ENCODE peak calls at places on chromosomes 6 and 20, in nine cellular contexts. N is A549, O is heart left ventricle, T is body of pancreas, G is HCT116, P is prostate gland, B is H54, K is ovary, H is endothelial cell of umbilical vein. W is an unnamed sample.
A peak's percentile ranks its signal among the peaks of the same experiment; 100 is the strongest.

GRCh38 chr6:6001443-6001842 is 5.3 kb downstream of the NRN1 start:
- DNase-seq in N (no peak), B (no peak), O (no peak), K (no peak), H (no peak), T (no peak), G (no peak), P (no peak), W (no peak)

GRCh38 chr6:146700078-146700686 is 101.4 kb downstream of the ADGB start:
- DNase-seq in B (no peak), G (peak; percentile 64), K (no peak), H (peak; percentile 78), N (peak; percentile 69), O (no peak), T (peak; percentile 79), P (peak; percentile 82), W (peak; percentile 90)

GRCh38 chr20:51195419-51195901 is 172.6 kb upstream of the KCNG1 start:
- DNase-seq in G (no peak), T (no peak), N (no peak), K (no peak), B (no peak), H (no peak), O (no peak), P (no peak), W (peak; percentile 18)

GRCh38 chr6:108559097-108559883 is 1.4 kb upstream of the FOXO3 start:
- DNase-seq in G (no peak), T (peak; percentile 89), K (peak; percentile 91), P (peak; percentile 91), H (peak; percentile 83), B (peak; percentile 46), O (peak; percentile 97), N (peak; percentile 72), W (peak; percentile 98)

GRCh38 chr20:59850018-59850641 is 83.3 kb downstream of the SYCP2 start:
- DNase-seq in N (peak; percentile 49), B (no peak), T (no peak), G (peak; percentile 28), O (no peak), K (no peak), P (no peak), H (peak; percentile 22), W (no peak)

GRCh38 chr6:158323561-158323958 is 11.3 kb downstream of the TULP4 start:
- DNase-seq in T (no peak), K (no peak), P (no peak), G (no peak), H (no peak), B (no peak), O (no peak), N (no peak), W (no peak)

GRCh38 chr6:156826290-156826955 is 49.2 kb downstream of the ARID1B start:
- DNase-seq in H (no peak), O (no peak), N (no peak), B (no peak), P (no peak), G (no peak), K (no peak), T (no peak), W (no peak)

GRCh38 chr20:45041464-45042337 is 59.2 kb downstream of the KCNS1 start:
- DNase-seq in P (no peak), O (no peak), G (peak; percentile 66), T (no peak), N (peak; percentile 16), K (no peak), B (no peak), H (peak; percentile 91), W (no peak)

GRCh38 chr6:142369266-142369665 is 67.5 kb downstream of the ADGRG6 start:
- DNase-seq in K (no peak), T (no peak), O (no peak), P (no peak), N (no peak), B (no peak), H (no peak), G (no peak), W (no peak)

GRCh38 chr6:13406781-13407180 is 78.4 kb upstream of the TBC1D7 start:
- DNase-seq in H (no peak), P (no peak), N (peak; percentile 52), T (no peak), B (no peak), O (no peak), K (no peak), G (peak; percentile 16), W (no peak)

GRCh38 chr6:168837231-168837903 is 396.4 kb downstream of the SMOC2 start:
- DNase-seq in H (no peak), P (no peak), N (no peak), K (no peak), T (no peak), G (no peak), O (no peak), B (no peak), W (no peak)

GRCh38 chr20:2751868-2752630 is 48.4 kb downstream of the CPXM1 start:
- DNase-seq in B (peak; percentile 76), H (no peak), N (peak; percentile 42), G (no peak), K (peak; percentile 78), O (no peak), P (peak; percentile 52), T (peak; percentile 43), W (no peak)
- TF ChIP-seq POLR2A in B (no peak), H (no peak), N (no peak), G (no peak), K (no peak), O (no peak), P (no peak), T (no peak), W (no peak)

DNA sequence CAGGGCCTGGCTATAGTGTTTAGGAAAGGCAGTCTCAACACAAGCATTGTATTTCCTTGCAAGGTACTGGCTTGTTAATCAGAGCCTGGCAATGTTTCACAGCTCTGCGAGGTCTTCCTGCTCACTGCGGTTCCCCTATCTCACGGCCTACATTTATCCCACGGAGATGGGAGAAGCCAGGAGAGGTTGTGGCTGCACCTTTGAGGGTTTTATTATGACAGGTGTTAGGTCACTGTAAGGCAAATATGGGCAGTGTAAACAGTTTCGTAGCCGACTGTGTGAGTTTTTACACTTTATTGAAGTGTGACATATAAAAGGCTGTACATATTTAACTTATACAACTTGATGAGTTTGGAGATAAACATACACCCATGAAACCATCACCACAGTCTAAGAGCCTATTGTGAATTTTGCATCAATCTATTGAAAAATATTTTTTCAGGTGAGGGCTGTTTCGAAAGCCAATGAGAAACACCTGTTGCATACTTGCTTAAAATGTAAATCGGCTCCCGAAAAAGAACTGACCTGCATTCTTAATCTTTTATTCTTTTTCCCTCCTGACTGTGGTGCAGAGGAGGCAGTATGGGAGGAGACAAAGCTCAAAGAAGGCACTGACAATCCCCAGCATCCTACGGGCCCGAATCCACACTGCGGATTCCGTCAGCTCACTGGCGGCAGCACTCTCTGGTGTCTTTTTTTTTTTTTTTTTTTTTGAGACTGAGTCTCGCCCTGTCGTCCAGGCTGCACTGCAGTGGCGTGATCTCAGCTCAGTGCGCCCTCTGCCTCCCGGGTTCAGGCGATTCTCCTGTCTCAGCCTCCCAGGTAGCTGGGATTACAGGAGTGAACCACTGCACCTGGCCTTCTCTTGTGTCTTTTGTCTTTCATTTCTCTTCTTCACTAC is 7.5 kb upstream of the RBM38 start:
- DNase-seq in G (no peak), B (no peak), N (no peak), T (no peak), P (no peak), K (no peak), H (no peak), O (no peak), W (no peak)
- TF ChIP-seq POLR2A in G (no peak), B (no peak), N (no peak), T (no peak), P (no peak), K (no peak), H (no peak), O (no peak), W (no peak)

DNA sequence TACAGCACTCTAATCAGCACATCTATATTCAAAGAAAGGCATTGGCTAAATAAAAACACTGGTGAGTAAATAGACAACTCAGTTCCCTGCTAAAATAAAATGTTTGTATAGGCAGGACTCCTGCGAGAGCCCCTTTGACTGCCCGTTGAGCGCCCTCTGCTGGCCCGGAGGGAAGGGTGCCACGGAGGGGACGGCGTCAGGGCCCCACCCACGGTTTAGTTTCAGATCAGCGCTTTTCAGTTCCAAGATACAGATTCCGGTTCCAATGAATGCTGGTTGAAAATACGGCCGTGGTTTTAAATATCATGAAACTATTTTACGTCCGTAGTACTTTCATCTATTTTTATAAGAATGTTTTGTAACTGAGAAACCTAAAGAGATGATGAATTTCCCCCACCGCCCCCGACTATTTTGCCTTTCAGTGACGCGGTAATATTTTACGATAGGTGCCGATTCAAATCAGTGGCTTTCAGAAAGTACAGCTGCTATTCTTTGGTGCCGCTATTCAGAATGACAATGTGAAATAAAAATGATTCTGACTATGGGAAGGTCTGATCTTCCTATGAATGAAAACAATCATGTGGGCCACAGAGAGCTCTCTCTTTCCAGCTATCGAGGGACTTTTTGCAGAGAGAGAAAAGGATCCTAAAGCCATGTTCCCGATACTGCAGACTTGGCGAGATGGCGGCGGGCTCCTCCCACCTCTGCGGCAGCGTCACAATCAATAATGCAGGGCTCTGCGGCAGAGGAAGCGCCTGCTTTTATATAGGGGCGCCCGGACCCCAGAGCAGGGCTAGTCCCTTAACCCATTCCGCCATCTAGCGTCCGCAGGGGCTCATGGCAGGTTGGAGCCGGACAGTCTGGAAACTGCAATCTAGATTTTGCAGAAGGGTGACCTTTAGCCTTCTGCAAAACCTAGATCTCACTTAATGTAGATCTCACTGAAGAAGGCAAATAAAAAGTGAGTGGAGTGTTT is 10.6 kb upstream of the CCN6 start:
- DNase-seq in H (peak; percentile 95), T (peak; percentile 83), N (peak; percentile 86), P (peak; percentile 73), B (peak; percentile 42), O (peak; percentile 93), K (peak; percentile 93), G (peak; percentile 82), W (peak; percentile 98)
- TF ChIP-seq POLR2A in H (peak; percentile 54), T (peak; percentile 49), N (peak; percentile 19), P (no peak), B (peak; percentile 43), O (no peak), K (no peak), G (peak; percentile 23), W (no peak)

GRCh38 chr20:52256465-52256864 is 64.9 kb upstream of the ZFP64 start:
- DNase-seq in O (no peak), H (no peak), B (no peak), N (no peak), K (no peak), T (no peak), P (no peak), G (no peak), W (no peak)
- TF ChIP-seq POLR2A in O (no peak), H (no peak), B (no peak), N (no peak), K (no peak), T (no peak), P (no peak), G (no peak), W (no peak)

GRCh38 chr6:27890351-27891299 is 21.6 kb downstream of the OR2B2 start:
- DNase-seq in N (peak; percentile 94), T (no peak), B (no peak), H (peak; percentile 94), O (peak; percentile 78), G (peak; percentile 97), K (no peak), P (peak; percentile 58), W (peak; percentile 88)
- TF ChIP-seq POLR2A in N (peak; percentile 96), T (peak; percentile 50), B (peak; percentile 62), H (peak; percentile 94), O (no peak), G (peak; percentile 98), K (no peak), P (peak; percentile 57), W (no peak)

W was measured in lower leg skin.